ENCODE peak calls at places on chromosomes 2 and 18, in six cellular contexts. One of them, this sample, is unnamed. For H3K4me1, the result is how much of the 10 kb centered on the place peaks cover.

GRCh38 chr18:63040788-63041410 is 278.7 kb downstream of the BCL2 start:
- DNase-seq in SJSA1: no peak
- DNase-seq in aorta: no peak
- DNase-seq in CD8-positive, alpha-beta memory T cell: no peak
- DNase-seq in sigmoid colon: no peak
- DNase-seq in fibroblast of lung: no peak
- DNase-seq in this sample: no peak

GRCh38 chr2:120205901-120206581 is 17.2 kb downstream of the TMEM185B start:
- DNase-seq in aorta: no peak
- DNase-seq in sigmoid colon: no peak
- DNase-seq in CD8-positive, alpha-beta memory T cell: no peak
- DNase-seq in fibroblast of lung: no peak
- DNase-seq in SJSA1: no peak
- DNase-seq in this sample: no peak

GRCh38 chr2:10654069-10654468 is 35.7 kb downstream of the NOL10 start:
- DNase-seq in CD8-positive, alpha-beta memory T cell: no peak
- DNase-seq in fibroblast of lung: peak
- DNase-seq in SJSA1: no peak
- DNase-seq in aorta: no peak
- DNase-seq in sigmoid colon: no peak
- DNase-seq in this sample: no peak

GRCh38 chr2:99442837-99443236 is 47.0 kb downstream of the REV1 start:
- DNase-seq in CD8-positive, alpha-beta memory T cell: no peak
- DNase-seq in SJSA1: no peak
- DNase-seq in sigmoid colon: no peak
- DNase-seq in fibroblast of lung: peak
- DNase-seq in aorta: no peak
- DNase-seq in this sample: no peak

GRCh38 chr2:68774569-68775271 is 40.1 kb downstream of the ARHGAP25 start:
- DNase-seq in CD8-positive, alpha-beta memory T cell: peak
- DNase-seq in sigmoid colon: peak
- DNase-seq in fibroblast of lung: no peak
- DNase-seq in SJSA1: no peak
- DNase-seq in aorta: peak
- DNase-seq in this sample: peak

GRCh38 chr2:72330673-72331072 is 183.0 kb upstream of the CYP26B1 start:
- DNase-seq in CD8-positive, alpha-beta memory T cell: no peak
- DNase-seq in SJSA1: peak
- DNase-seq in aorta: no peak
- DNase-seq in sigmoid colon: no peak
- DNase-seq in fibroblast of lung: peak
- DNase-seq in this sample: no peak

GRCh38 chr2:68505603-68506159 is 38.3 kb downstream of the APLF start:
- DNase-seq in sigmoid colon: no peak
- DNase-seq in fibroblast of lung: no peak
- DNase-seq in CD8-positive, alpha-beta memory T cell: no peak
- DNase-seq in aorta: no peak
- DNase-seq in SJSA1: no peak
- DNase-seq in this sample: no peak

GRCh38 chr18:7945882-7946281 is 378.8 kb downstream of the PTPRM start:
- DNase-seq in SJSA1: peak
- DNase-seq in fibroblast of lung: peak
- DNase-seq in aorta: no peak
- DNase-seq in sigmoid colon: peak
- DNase-seq in CD8-positive, alpha-beta memory T cell: no peak
- DNase-seq in this sample: no peak

GRCh38 chr18:70422061-70422965 is 133.5 kb downstream of the SOCS6 start:
- DNase-seq in SJSA1: peak
- DNase-seq in CD8-positive, alpha-beta memory T cell: no peak
- DNase-seq in sigmoid colon: peak
- DNase-seq in fibroblast of lung: peak
- DNase-seq in aorta: peak
- DNase-seq in this sample: peak

GRCh38 chr2:65416945-65417344 is 15.5 kb downstream of the SPRED2 start:
- DNase-seq in aorta: no peak
- DNase-seq in sigmoid colon: no peak
- DNase-seq in SJSA1: no peak
- DNase-seq in fibroblast of lung: no peak
- DNase-seq in CD8-positive, alpha-beta memory T cell: peak
- DNase-seq in this sample: no peak

GRCh38 chr2:241768251-241768711 is 8.3 kb upstream of the GAL3ST2 start:
- DNase-seq in fibroblast of lung: no peak
- DNase-seq in sigmoid colon: peak
- DNase-seq in CD8-positive, alpha-beta memory T cell: no peak
- DNase-seq in aorta: no peak
- DNase-seq in SJSA1: no peak
- DNase-seq in this sample: no peak

DNA sequence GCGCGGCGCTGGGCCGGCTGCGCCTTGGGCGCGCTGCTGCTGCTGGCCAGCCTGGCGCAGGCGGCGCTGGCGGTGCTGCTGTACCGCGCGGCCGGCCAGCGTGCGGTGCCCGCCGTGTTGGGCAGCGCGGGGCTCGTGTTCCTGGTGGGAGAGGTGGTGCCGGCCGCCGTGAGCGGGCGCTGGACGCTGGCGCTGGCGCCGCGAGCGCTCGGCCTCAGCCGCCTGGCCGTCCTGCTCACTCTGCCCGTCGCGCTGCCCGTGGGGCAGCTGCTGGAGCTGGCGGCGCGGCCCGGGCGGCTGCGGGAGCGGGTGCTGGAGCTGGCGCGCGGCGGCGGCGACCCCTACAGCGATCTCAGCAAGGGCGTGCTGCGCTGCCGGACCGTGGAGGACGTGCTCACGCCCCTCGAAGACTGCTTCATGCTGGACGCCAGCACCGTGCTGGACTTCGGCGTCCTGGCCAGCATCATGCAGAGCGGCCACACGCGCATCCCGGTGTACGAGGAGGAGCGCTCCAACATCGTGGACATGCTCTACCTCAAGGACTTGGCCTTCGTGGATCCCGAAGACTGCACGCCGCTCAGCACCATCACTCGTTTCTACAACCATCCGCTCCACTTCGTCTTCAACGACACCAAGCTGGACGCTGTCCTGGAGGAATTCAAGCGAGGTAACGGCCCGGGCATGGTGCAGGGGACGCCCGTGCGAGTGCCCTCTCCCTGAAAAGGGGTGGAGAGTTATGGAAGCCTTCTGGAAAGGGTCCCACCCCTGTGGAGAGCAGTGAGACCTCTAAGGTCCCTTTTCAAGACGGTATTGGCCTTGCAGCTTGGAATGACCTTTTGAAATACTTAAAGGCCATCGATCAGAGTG is 1.0 kb downstream of the CNNM3 start:
- DNase-seq in aorta: no peak
- DNase-seq in CD8-positive, alpha-beta memory T cell: no peak
- DNase-seq in sigmoid colon: no peak
- DNase-seq in fibroblast of lung: peak
- DNase-seq in SJSA1: peak
- DNase-seq in this sample: no peak
- H3K4me1 ChIP-seq in aorta: under half
- H3K4me1 ChIP-seq in CD8-positive, alpha-beta memory T cell: half or more
- H3K4me1 ChIP-seq in sigmoid colon: under half
- H3K4me1 ChIP-seq in fibroblast of lung: under half
- H3K4me1 ChIP-seq in SJSA1: under half
- H3K4me1 ChIP-seq in this sample: half or more

GRCh38 chr18:42412281-42412680 is 457.2 kb downstream of the PIK3C3 start:
- DNase-seq in fibroblast of lung: no peak
- DNase-seq in aorta: no peak
- DNase-seq in sigmoid colon: no peak
- DNase-seq in CD8-positive, alpha-beta memory T cell: no peak
- DNase-seq in SJSA1: no peak
- DNase-seq in this sample: no peak

GRCh38 chr18:42404151-42404550 is 449.1 kb downstream of the PIK3C3 start:
- DNase-seq in aorta: no peak
- DNase-seq in CD8-positive, alpha-beta memory T cell: no peak
- DNase-seq in SJSA1: no peak
- DNase-seq in sigmoid colon: no peak
- DNase-seq in fibroblast of lung: no peak
- DNase-seq in this sample: no peak

GRCh38 chr18:42413870-42414269 is 458.8 kb downstream of the PIK3C3 start:
- DNase-seq in sigmoid colon: no peak
- DNase-seq in SJSA1: peak
- DNase-seq in fibroblast of lung: peak
- DNase-seq in aorta: no peak
- DNase-seq in CD8-positive, alpha-beta memory T cell: no peak
- DNase-seq in this sample: no peak

GRCh38 chr18:42412896-42413295 is 457.9 kb downstream of the PIK3C3 start:
- DNase-seq in CD8-positive, alpha-beta memory T cell: no peak
- DNase-seq in aorta: no peak
- DNase-seq in sigmoid colon: no peak
- DNase-seq in fibroblast of lung: no peak
- DNase-seq in SJSA1: peak
- DNase-seq in this sample: no peak

DNA sequence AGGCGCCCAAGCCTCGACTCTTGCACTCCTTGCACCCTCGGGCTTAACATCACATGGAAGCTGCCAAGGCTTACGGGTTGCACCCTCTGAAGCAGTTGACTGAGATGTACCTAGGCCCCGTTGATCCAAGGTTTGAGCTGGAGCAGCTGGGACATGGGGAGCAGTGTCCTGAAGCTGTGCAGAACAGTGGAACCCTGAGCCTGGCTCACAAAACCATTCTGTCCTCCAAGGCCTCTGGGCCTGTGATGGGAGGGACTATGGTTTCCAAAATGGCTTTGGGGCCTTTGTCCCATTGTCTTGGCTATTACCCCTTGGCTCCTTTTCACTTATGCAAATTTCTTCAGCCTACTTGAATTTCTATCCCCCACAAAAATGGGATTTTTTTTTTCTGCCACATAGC is 454.0 kb downstream of the PIK3C3 start:
- DNase-seq in CD8-positive, alpha-beta memory T cell: no peak
- DNase-seq in fibroblast of lung: no peak
- DNase-seq in aorta: no peak
- DNase-seq in sigmoid colon: no peak
- DNase-seq in SJSA1: no peak
- DNase-seq in this sample: no peak
- H3K4me1 ChIP-seq in CD8-positive, alpha-beta memory T cell: under half
- H3K4me1 ChIP-seq in fibroblast of lung: under half
- H3K4me1 ChIP-seq in aorta: under half
- H3K4me1 ChIP-seq in sigmoid colon: under half
- H3K4me1 ChIP-seq in SJSA1: under half
- H3K4me1 ChIP-seq in this sample: under half

GRCh38 chr2:96764253-96764637 is 3.5 kb downstream of the CNNM4 start:
- DNase-seq in fibroblast of lung: no peak
- DNase-seq in sigmoid colon: no peak
- DNase-seq in SJSA1: no peak
- DNase-seq in CD8-positive, alpha-beta memory T cell: no peak
- DNase-seq in aorta: peak
- DNase-seq in this sample: no peak
- H3K4me1 ChIP-seq in fibroblast of lung: under half
- H3K4me1 ChIP-seq in sigmoid colon: under half
- H3K4me1 ChIP-seq in SJSA1: under half
- H3K4me1 ChIP-seq in CD8-positive, alpha-beta memory T cell: under half
- H3K4me1 ChIP-seq in aorta: under half
- H3K4me1 ChIP-seq in this sample: under half

GRCh38 chr2:233114421-233114861 is 54.3 kb downstream of the INPP5D start:
- DNase-seq in SJSA1: no peak
- DNase-seq in CD8-positive, alpha-beta memory T cell: peak
- DNase-seq in sigmoid colon: peak
- DNase-seq in fibroblast of lung: no peak
- DNase-seq in aorta: no peak
- DNase-seq in this sample: no peak

GRCh38 chr2:233112261-233113113 is 52.3 kb downstream of the INPP5D start:
- DNase-seq in SJSA1: no peak
- DNase-seq in aorta: no peak
- DNase-seq in CD8-positive, alpha-beta memory T cell: no peak
- DNase-seq in sigmoid colon: peak
- DNase-seq in fibroblast of lung: no peak
- DNase-seq in this sample: no peak

GRCh38 chr2:233115121-233115520 is 55.0 kb downstream of the INPP5D start:
- DNase-seq in fibroblast of lung: no peak
- DNase-seq in CD8-positive, alpha-beta memory T cell: no peak
- DNase-seq in aorta: no peak
- DNase-seq in sigmoid colon: peak
- DNase-seq in SJSA1: no peak
- DNase-seq in this sample: no peak

GRCh38 chr2:233111427-233111826 is 51.3 kb downstream of the INPP5D start:
- DNase-seq in CD8-positive, alpha-beta memory T cell: no peak
- DNase-seq in SJSA1: no peak
- DNase-seq in aorta: no peak
- DNase-seq in sigmoid colon: peak
- DNase-seq in fibroblast of lung: no peak
- DNase-seq in this sample: no peak

DNA sequence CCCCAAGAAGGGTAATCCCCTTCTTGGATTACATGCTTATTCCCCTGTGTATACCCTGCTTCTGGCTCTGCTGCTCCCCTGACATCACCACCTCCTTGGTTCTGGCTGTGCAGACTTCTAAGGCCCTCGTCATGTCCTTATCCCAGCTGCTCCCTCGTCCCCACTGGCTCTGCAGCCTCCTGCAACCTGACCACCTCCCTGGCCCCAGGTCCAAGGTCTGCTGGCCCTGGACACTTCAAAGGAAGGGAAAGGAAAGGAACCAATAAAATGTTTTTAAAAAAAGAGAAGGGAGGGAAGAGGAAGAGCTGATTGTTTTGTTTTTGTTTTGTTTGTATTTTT is 52.9 kb downstream of the INPP5D start:
- DNase-seq in sigmoid colon: peak
- DNase-seq in aorta: no peak
- DNase-seq in fibroblast of lung: no peak
- DNase-seq in CD8-positive, alpha-beta memory T cell: no peak
- DNase-seq in SJSA1: no peak
- DNase-seq in this sample: no peak
- H3K4me1 ChIP-seq in sigmoid colon: under half
- H3K4me1 ChIP-seq in aorta: under half
- H3K4me1 ChIP-seq in fibroblast of lung: under half
- H3K4me1 ChIP-seq in CD8-positive, alpha-beta memory T cell: half or more
- H3K4me1 ChIP-seq in SJSA1: under half
- H3K4me1 ChIP-seq in this sample: under half

GRCh38 chr2:54988612-54989011 is 61.6 kb downstream of the RTN4 start:
- DNase-seq in sigmoid colon: no peak
- DNase-seq in SJSA1: no peak
- DNase-seq in CD8-positive, alpha-beta memory T cell: no peak
- DNase-seq in fibroblast of lung: no peak
- DNase-seq in aorta: no peak
- DNase-seq in this sample: no peak

GRCh38 chr2:54984476-54984875 is 65.8 kb downstream of the RTN4 start:
- DNase-seq in SJSA1: no peak
- DNase-seq in sigmoid colon: no peak
- DNase-seq in fibroblast of lung: no peak
- DNase-seq in CD8-positive, alpha-beta memory T cell: no peak
- DNase-seq in aorta: no peak
- DNase-seq in this sample: no peak

GRCh38 chr2:54981409-54981808 is 68.8 kb downstream of the RTN4 start:
- DNase-seq in fibroblast of lung: no peak
- DNase-seq in aorta: no peak
- DNase-seq in sigmoid colon: no peak
- DNase-seq in SJSA1: no peak
- DNase-seq in CD8-positive, alpha-beta memory T cell: no peak
- DNase-seq in this sample: no peak

GRCh38 chr2:54983345-54984235 is 66.7 kb downstream of the RTN4 start:
- DNase-seq in fibroblast of lung: no peak
- DNase-seq in SJSA1: no peak
- DNase-seq in CD8-positive, alpha-beta memory T cell: no peak
- DNase-seq in aorta: no peak
- DNase-seq in sigmoid colon: no peak
- DNase-seq in this sample: no peak

DNA sequence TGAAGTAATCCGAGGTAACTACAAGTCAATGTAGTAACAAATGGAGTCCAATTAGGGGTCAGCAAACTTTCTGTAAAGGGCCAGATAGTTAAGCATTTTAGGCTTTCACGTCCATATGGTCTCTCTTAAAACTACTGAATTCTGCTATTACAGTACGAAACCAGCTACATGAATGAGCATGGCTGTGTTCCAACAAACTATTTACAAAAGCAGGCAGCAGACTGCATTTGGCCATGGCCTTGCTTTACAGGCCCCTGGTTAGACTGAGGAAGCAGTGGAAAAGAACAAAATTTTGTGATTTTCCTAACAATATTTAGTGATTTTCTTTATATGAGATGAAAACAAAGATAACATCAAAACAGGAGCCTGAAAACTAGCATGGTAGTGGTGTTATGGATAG is 64.0 kb downstream of the RTN4 start:
- DNase-seq in SJSA1: no peak
- DNase-seq in aorta: no peak
- DNase-seq in fibroblast of lung: peak
- DNase-seq in CD8-positive, alpha-beta memory T cell: no peak
- DNase-seq in sigmoid colon: no peak
- DNase-seq in this sample: no peak
- H3K4me1 ChIP-seq in SJSA1: under half
- H3K4me1 ChIP-seq in aorta: under half
- H3K4me1 ChIP-seq in fibroblast of lung: under half
- H3K4me1 ChIP-seq in CD8-positive, alpha-beta memory T cell: under half
- H3K4me1 ChIP-seq in sigmoid colon: under half
- H3K4me1 ChIP-seq in this sample: under half